ENCODE peak calls at places on chromosome X, in eight cellular contexts. A is skeletal muscle cell; B is type B pancreatic cell; U is LNCaP clone FGC; Y is activated CD4-positive, alpha-beta T cell treated with anti-CD3 and anti-CD28 coated beads, Interleukin-2, amount 50 U/mL, for 1 hour; O is NCI-H1092 treated with DMSO at 0.1 percent for 48 hours; P is Right ventricle myocardium superior; E is HFFc6. N is an unnamed sample.

GRCh38 chrX:20066968-20067708 is 49.6 kb downstream of the MAP7D2 start:
- DNase-seq in A (no peak), P (no peak), E (peak; percentile 43), U (peak; percentile 34), Y (peak; percentile 2), B (no peak), O (peak; percentile 26), N (no peak)

GRCh38 chrX:38513087-38513742 is 48.1 kb upstream of the TSPAN7 start:
- DNase-seq in E (no peak), A (no peak), P (no peak), U (no peak), B (no peak), O (peak; percentile 11), Y (no peak), N (no peak)

GRCh38 chrX:69138512-69138911 is 26.7 kb downstream of the PJA1 start:
- DNase-seq in O (no peak), U (no peak), E (no peak), Y (no peak), A (peak; percentile 67), B (no peak), P (no peak), N (no peak)

GRCh38 chrX:120457766-120458180 is 11.3 kb downstream of the LAMP2 start:
- DNase-seq in P (no peak), O (no peak), Y (no peak), U (no peak), A (peak; percentile 69), E (peak; percentile 74), B (no peak), N (no peak)

GRCh38 chrX:45322382-45322781 is 121.7 kb upstream of the DIPK2B start:
- DNase-seq in A (peak; percentile 39), P (no peak), B (no peak), O (no peak), E (peak; percentile 80), Y (no peak), U (peak; percentile 33), N (no peak)

GRCh38 chrX:139423186-139423585 is 107.4 kb upstream of the F9 start:
- DNase-seq in O (no peak), A (peak; percentile 1), Y (no peak), P (no peak), B (no peak), E (no peak), U (no peak), N (no peak)

GRCh38 chrX:154028502-154029184 is 8.9 kb upstream of the IRAK1 start:
- DNase-seq in O (no peak), B (no peak), A (no peak), Y (no peak), P (no peak), U (no peak), E (no peak), N (no peak)

GRCh38 chrX:65894138-65894537 is 145.7 kb downstream of the VSIG4 start:
- DNase-seq in E (no peak), U (no peak), Y (no peak), P (no peak), O (no peak), B (no peak), A (no peak), N (no peak)

GRCh38 chrX:44317196-44317595 is 26.3 kb downstream of the EFHC2 start:
- DNase-seq in A (no peak), Y (no peak), E (no peak), O (no peak), U (no peak), P (no peak), B (no peak), N (no peak)

GRCh38 chrX:150899191-150899757 is 806 bp upstream of the CD99L2 start:
- DNase-seq in E (peak; percentile 5), O (peak; percentile 55), U (no peak), P (peak; percentile 57), Y (peak; percentile 9), B (no peak), A (no peak), N (peak; percentile 58)

GRCh38 chrX:33142331-33142730 is 69.0 kb downstream of the DMD start:
- DNase-seq in E (no peak), Y (no peak), P (no peak), A (no peak), U (no peak), O (no peak), B (no peak), N (no peak)

GRCh38 chrX:123732679-123733363 is at the start of gene THOC2:
- DNase-seq in U (peak; percentile 55), B (peak; percentile 82), Y (peak; percentile 72), P (peak; percentile 92), E (peak; percentile 78), A (peak; percentile 55), O (peak; percentile 87), N (peak; percentile 85)

GRCh38 chrX:20382518-20383291 is 116.0 kb upstream of the RPS6KA3 start:
- DNase-seq in O (no peak), B (no peak), U (no peak), E (no peak), A (no peak), Y (no peak), P (no peak), N (no peak)

GRCh38 chrX:119503484-119503861 is 35.2 kb downstream of the SLC25A5 start:
- DNase-seq in E (peak; percentile 80), O (no peak), B (no peak), Y (no peak), A (peak; percentile 74), P (no peak), U (no peak), N (no peak)

GRCh38 chrX:108203540-108203939 is 112.0 kb downstream of the ATG4A start:
- DNase-seq in A (no peak), O (no peak), B (no peak), E (no peak), Y (no peak), U (peak; percentile 0), P (no peak), N (no peak)

GRCh38 chrX:45712067-45712466 is 511.4 kb upstream of the DIPK2B start:
- DNase-seq in P (no peak), U (no peak), O (no peak), Y (no peak), A (no peak), B (no peak), E (peak; percentile 78), N (no peak)